ENCODE peak calls at places on chromosomes 1 and 21, in four cellular contexts. One of them, this sample, is unnamed.

GRCh38 chr1:149936992-149937705 is 470 bp upstream of the MTMR11 start:
- DNase-seq in left ventricle myocardium inferior: no peak
- DNase-seq in DND-41: no peak
- DNase-seq in CD8-positive, alpha-beta T cell: no peak
- DNase-seq in this sample: no peak

GRCh38 chr1:87765686-87766085 is 437.0 kb downstream of the LMO4 start:
- DNase-seq in left ventricle myocardium inferior: no peak
- DNase-seq in DND-41: no peak
- DNase-seq in CD8-positive, alpha-beta T cell: no peak
- DNase-seq in this sample: no peak

GRCh38 chr1:159172599-159173291 is 1.3 kb downstream of the CADM3 start:
- DNase-seq in left ventricle myocardium inferior: peak; percentile 33
- DNase-seq in DND-41: no peak
- DNase-seq in CD8-positive, alpha-beta T cell: no peak
- DNase-seq in this sample: no peak

GRCh38 chr1:241413386-241413785 is 56.4 kb upstream of the RGS7 start:
- DNase-seq in left ventricle myocardium inferior: no peak
- DNase-seq in DND-41: no peak
- DNase-seq in CD8-positive, alpha-beta T cell: no peak
- DNase-seq in this sample: no peak

GRCh38 chr1:201220388-201220715 is 29.7 kb downstream of the IGFN1 start:
- DNase-seq in left ventricle myocardium inferior: no peak
- DNase-seq in DND-41: no peak
- DNase-seq in CD8-positive, alpha-beta T cell: no peak
- DNase-seq in this sample: no peak

GRCh38 chr1:218259800-218260199 is 25.3 kb upstream of the RRP15 start:
- DNase-seq in left ventricle myocardium inferior: no peak
- DNase-seq in DND-41: no peak
- DNase-seq in CD8-positive, alpha-beta T cell: no peak
- DNase-seq in this sample: no peak

GRCh38 chr1:204376919-204377799 is 17.4 kb upstream of the PLEKHA6 start:
- DNase-seq in left ventricle myocardium inferior: no peak
- DNase-seq in DND-41: no peak
- DNase-seq in CD8-positive, alpha-beta T cell: no peak
- DNase-seq in this sample: no peak

GRCh38 chr1:210241121-210241520 is 8.5 kb downstream of the SERTAD4 start:
- DNase-seq in left ventricle myocardium inferior: no peak
- DNase-seq in DND-41: no peak
- DNase-seq in CD8-positive, alpha-beta T cell: no peak
- DNase-seq in this sample: no peak

GRCh38 chr1:171718216-171718615 is 23.6 kb downstream of the VAMP4 start:
- DNase-seq in left ventricle myocardium inferior: no peak
- DNase-seq in DND-41: no peak
- DNase-seq in CD8-positive, alpha-beta T cell: no peak
- DNase-seq in this sample: no peak

GRCh38 chr1:105023719-105024118 is 1274.0 kb downstream of the AMY1C start:
- DNase-seq in left ventricle myocardium inferior: no peak
- DNase-seq in DND-41: no peak
- DNase-seq in CD8-positive, alpha-beta T cell: no peak
- DNase-seq in this sample: no peak

GRCh38 chr1:105027838-105028471 is 1278.3 kb downstream of the AMY1C start:
- DNase-seq in left ventricle myocardium inferior: no peak
- DNase-seq in DND-41: no peak
- DNase-seq in CD8-positive, alpha-beta T cell: no peak
- DNase-seq in this sample: no peak
- TF ChIP-seq CTCF in left ventricle myocardium inferior: no peak
- TF ChIP-seq CTCF in DND-41: peak; percentile 24
- TF ChIP-seq CTCF in CD8-positive, alpha-beta T cell: no peak
- TF ChIP-seq CTCF in this sample: no peak

GRCh38 chr1:213997031-213997771 is 9.4 kb downstream of the PROX1 start:
- DNase-seq in left ventricle myocardium inferior: no peak
- DNase-seq in DND-41: no peak
- DNase-seq in CD8-positive, alpha-beta T cell: no peak
- DNase-seq in this sample: no peak

GRCh38 chr1:213996320-213997022 is 8.7 kb downstream of the PROX1 start:
- DNase-seq in left ventricle myocardium inferior: no peak
- DNase-seq in DND-41: no peak
- DNase-seq in CD8-positive, alpha-beta T cell: no peak
- DNase-seq in this sample: no peak

GRCh38 chr1:213995603-213996002 is 7.8 kb downstream of the PROX1 start:
- DNase-seq in left ventricle myocardium inferior: no peak
- DNase-seq in DND-41: no peak
- DNase-seq in CD8-positive, alpha-beta T cell: no peak
- DNase-seq in this sample: no peak

GRCh38 chr1:213994888-213995287 is 7.1 kb downstream of the PROX1 start:
- DNase-seq in left ventricle myocardium inferior: no peak
- DNase-seq in DND-41: no peak
- DNase-seq in CD8-positive, alpha-beta T cell: no peak
- DNase-seq in this sample: no peak

DNA sequence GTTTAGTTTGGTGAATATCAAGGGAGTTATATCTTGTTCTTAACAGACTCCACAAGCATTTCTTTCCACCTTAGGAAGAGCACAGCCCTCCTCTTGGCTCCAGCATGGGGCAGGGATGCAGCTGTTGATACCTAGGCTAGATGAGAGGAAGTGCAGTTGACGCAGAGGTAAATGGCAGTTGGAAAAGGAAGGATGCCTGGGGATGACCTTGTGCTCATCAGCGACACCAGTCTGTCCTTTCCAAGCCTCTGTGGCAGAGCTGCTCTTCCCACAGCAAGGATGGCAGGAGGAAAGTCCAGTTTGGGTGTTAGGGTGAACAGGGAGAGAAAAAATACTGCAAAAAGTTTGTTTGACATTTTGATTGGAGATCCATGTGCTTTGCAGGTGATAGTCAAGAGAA is 6.2 kb downstream of the PROX1 start:
- DNase-seq in left ventricle myocardium inferior: no peak
- DNase-seq in DND-41: no peak
- DNase-seq in CD8-positive, alpha-beta T cell: no peak
- DNase-seq in this sample: no peak
- H3K27me3 ChIP-seq in left ventricle myocardium inferior: peaks cover 25% of the 10 kb centered on the region
- H3K27me3 ChIP-seq in DND-41: no peaks in the 10 kb centered on the region
- H3K27me3 ChIP-seq in CD8-positive, alpha-beta T cell: peaks cover 16% of the 10 kb centered on the region
- H3K27me3 ChIP-seq in this sample: peaks cover 56% of the 10 kb centered on the region

GRCh38 chr1:55814967-55815366 is 599.8 kb upstream of the USP24 start:
- DNase-seq in left ventricle myocardium inferior: no peak
- DNase-seq in DND-41: no peak
- DNase-seq in CD8-positive, alpha-beta T cell: no peak
- DNase-seq in this sample: no peak
- H3K27ac ChIP-seq in left ventricle myocardium inferior: no peak overlapping the region
- H3K27ac ChIP-seq in DND-41: no peak overlapping the region
- H3K27ac ChIP-seq in CD8-positive, alpha-beta T cell: no peak overlapping the region
- H3K27ac ChIP-seq in this sample: no peak overlapping the region

DNA sequence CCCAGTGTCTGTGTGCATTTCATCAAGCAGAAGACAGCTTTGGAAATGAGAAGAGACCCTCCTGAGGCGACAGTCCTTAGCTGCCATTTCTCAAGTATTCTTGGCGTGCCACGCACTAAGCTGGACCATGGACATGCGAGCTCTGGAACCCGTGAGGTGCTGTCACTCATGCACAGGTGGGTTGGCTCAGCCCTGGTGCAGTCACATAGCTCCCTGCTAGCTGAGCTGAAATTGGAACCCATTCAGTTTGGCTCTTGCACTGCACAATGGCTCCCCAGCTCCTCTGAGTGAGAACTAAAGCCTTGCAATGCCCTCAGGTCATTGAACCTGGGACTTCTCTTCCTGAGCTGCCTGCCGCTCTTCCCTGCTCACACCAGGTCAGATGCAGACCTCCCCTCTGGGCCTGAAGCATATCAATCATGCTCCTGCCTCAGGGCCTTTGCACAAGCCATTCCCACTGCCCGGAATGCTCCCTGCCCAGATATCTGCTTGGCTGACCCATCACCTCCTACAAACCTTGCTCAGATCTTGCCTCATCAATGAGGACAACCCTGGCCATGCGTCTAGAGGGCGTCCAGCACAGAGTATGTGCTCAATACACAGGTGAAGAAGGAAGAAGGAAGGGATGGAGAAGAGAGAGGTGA is 6.3 kb upstream of the SRARP start:
- DNase-seq in left ventricle myocardium inferior: no peak
- DNase-seq in DND-41: no peak
- DNase-seq in CD8-positive, alpha-beta T cell: no peak
- DNase-seq in this sample: no peak
- TF ChIP-seq CTCF in left ventricle myocardium inferior: no peak
- TF ChIP-seq CTCF in DND-41: no peak
- TF ChIP-seq CTCF in CD8-positive, alpha-beta T cell: no peak
- TF ChIP-seq CTCF in this sample: no peak

GRCh38 chr1:113269577-113269976 is 120.7 kb upstream of the MAGI3 start:
- DNase-seq in left ventricle myocardium inferior: no peak
- DNase-seq in DND-41: no peak
- DNase-seq in CD8-positive, alpha-beta T cell: no peak
- DNase-seq in this sample: no peak
- H3K27me3 ChIP-seq in left ventricle myocardium inferior: peaks cover 15% of the 10 kb centered on the region
- H3K27me3 ChIP-seq in DND-41: peaks cover 3% of the 10 kb centered on the region
- H3K27me3 ChIP-seq in CD8-positive, alpha-beta T cell: no peaks in the 10 kb centered on the region
- H3K27me3 ChIP-seq in this sample: no peaks in the 10 kb centered on the region

DNA sequence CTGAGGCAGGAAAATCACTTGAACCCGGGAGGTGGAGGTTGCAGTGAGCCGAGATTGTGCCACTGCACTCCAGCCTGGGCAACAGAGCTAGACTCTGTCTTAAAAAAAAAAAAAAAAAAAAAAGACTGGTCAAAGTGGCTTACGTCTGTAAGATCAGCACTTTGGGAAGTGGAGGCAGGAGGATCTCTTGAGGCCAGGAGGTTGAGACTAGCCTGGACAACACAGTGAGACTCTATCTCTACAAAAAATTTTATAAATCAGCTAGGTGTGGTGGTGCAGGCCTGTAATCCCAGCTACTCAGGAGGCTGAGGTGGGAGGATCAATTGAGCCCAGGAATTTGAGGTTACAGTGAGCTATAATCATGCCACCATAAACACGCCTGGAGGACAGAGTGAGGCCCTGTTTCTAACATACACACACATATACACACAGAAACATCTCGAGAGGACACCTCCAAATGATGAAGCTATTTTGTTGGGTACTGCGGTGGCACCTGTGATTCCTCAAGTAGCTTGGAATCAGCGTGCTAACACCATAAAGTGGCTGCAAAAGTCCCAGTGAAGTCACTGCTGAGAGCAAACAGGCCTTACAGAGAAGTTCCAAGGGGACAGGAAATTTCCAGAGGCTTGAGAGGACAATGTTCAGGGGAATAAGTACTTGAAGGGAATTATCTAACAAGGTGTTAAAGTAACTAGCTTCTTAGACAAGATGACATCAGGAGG is 1.4 kb downstream of the NADK start:
- DNase-seq in left ventricle myocardium inferior: no peak
- DNase-seq in DND-41: no peak
- DNase-seq in CD8-positive, alpha-beta T cell: no peak
- DNase-seq in this sample: no peak
- H3K27ac ChIP-seq in left ventricle myocardium inferior: peak overlapping the region; percentile 97
- H3K27ac ChIP-seq in DND-41: peak overlapping the region; percentile 86
- H3K27ac ChIP-seq in CD8-positive, alpha-beta T cell: no peak overlapping the region
- H3K27ac ChIP-seq in this sample: no peak overlapping the region

DNA sequence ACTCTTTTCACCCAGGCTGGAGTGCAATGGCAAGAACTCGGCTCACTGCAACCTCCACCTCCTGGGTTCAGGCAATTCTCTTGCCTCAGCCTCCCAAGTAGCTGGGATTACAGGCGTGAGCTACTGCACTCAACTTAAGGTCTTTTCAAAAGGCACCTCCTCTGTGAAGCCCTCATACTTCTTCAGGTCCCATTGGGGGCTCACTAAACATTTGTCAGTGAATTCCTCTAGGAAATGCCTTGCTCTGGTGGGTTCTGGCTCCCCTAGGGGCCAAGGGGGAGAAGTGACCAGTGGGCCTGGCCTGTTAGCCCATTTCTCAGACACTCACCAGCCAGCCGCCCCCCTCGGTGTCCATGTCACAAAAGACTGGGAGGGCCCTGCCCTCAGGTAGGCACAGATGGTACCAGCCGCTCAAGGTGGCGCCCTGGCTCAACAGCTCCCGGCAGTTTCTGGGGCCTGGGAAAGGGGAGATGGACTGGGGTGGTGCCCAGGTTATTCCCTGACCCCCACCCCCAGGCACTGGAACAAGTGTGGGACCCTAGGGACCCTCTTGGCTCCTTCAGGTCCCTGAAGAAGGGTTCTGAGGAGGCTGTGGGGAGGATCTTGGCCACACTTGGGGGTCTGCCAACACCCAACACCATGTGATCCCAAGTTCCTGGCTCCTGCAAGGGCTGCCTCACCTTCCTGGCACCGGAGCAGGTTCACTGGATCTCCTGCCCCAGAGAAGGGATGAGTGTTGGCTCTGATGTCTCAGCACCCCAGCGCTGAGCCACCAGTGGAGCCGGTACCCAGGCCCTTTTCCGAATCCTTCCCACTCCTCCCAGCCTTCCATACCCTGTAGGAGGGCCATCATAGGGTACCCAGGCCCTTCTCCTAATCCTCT is 1.6 kb downstream of the FCN3 start:
- DNase-seq in left ventricle myocardium inferior: no peak
- DNase-seq in DND-41: no peak
- DNase-seq in CD8-positive, alpha-beta T cell: no peak
- DNase-seq in this sample: no peak
- TF ChIP-seq CTCF in left ventricle myocardium inferior: no peak
- TF ChIP-seq CTCF in DND-41: peak; percentile 34
- TF ChIP-seq CTCF in CD8-positive, alpha-beta T cell: no peak
- TF ChIP-seq CTCF in this sample: no peak

GRCh38 chr21:36732217-36732616 is 33.3 kb downstream of the SIM2 start:
- DNase-seq in left ventricle myocardium inferior: no peak
- DNase-seq in DND-41: no peak
- DNase-seq in CD8-positive, alpha-beta T cell: no peak
- DNase-seq in this sample: no peak
- H3K27me3 ChIP-seq in left ventricle myocardium inferior: peaks cover 89% of the 10 kb centered on the region
- H3K27me3 ChIP-seq in DND-41: no peaks in the 10 kb centered on the region
- H3K27me3 ChIP-seq in CD8-positive, alpha-beta T cell: no peaks in the 10 kb centered on the region
- H3K27me3 ChIP-seq in this sample: no peaks in the 10 kb centered on the region

DNA sequence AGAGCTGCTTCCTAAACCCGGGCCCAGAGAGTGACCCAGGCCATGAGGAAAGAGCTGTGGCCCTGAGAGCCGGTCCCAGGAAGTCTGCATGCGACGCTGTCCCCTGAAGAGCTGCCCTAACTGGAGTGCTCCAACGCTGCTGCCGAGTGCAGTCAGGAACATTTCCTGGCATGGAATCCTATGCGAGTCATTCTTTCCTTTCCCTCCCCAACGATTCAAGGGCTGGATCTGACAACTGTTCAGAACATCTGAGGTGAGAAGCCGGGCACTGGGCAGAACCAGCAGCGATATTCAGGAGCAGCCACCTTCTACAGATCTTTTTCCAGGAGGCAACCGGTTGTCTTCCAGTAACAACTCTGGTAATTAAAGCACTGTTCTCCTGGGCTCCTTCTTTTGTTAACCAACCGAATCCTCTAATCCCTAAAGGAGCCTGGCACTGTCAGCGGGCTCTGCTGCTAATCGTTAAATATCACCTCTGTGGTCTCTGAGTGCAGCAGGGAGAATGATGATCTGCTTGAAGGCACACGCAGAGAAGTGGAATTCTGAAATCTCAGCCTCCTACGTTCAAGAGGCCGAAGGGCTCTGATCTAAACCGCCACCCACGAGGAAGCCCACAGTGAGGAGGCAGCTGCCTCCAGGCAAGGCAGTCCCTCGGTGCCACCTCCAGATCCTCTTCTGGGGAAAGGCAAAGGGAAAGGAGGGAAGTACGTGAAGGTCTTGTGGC is 55.8 kb downstream of the SLC45A1 start:
- DNase-seq in left ventricle myocardium inferior: peak; percentile 77
- DNase-seq in DND-41: no peak
- DNase-seq in CD8-positive, alpha-beta T cell: no peak
- DNase-seq in this sample: no peak
- H3K27ac ChIP-seq in left ventricle myocardium inferior: peak overlapping the region; percentile 94
- H3K27ac ChIP-seq in DND-41: no peak overlapping the region
- H3K27ac ChIP-seq in CD8-positive, alpha-beta T cell: no peak overlapping the region
- H3K27ac ChIP-seq in this sample: no peak overlapping the region

This sample was measured in CD4-positive, alpha-beta T cell.